ENCODE peak calls at places on chromosomes 4 and X, in nine cellular contexts. H is astrocyte of the spinal cord, Y is PC-9, U is SK-N-SH, Z is fibroblast of pulmonary artery, N is coronary artery, M is HCT116, F is HFF-Myc, D is thoracic aorta. K is an unnamed sample.

GRCh38 chr4:42732776-42733175 is 75.9 kb upstream of the ATP8A1 start:
- DNase-seq in H (no peak), Y (no peak), U (no peak), Z (no peak), N (no peak), M (no peak), F (no peak), D (no peak), K (no peak)

GRCh38 chr4:112940364-112940763 is 109.1 kb upstream of the ANK2 start:
- DNase-seq in H (no peak), Y (no peak), U (peak), Z (no peak), N (no peak), M (no peak), F (no peak), D (no peak), K (no peak)

GRCh38 chr4:94253036-94253435 is 45.4 kb downstream of the SMARCAD1 start:
- DNase-seq in H (peak), Y (no peak), U (no peak), Z (peak), N (no peak), M (peak), F (no peak), D (no peak), K (no peak)

GRCh38 chr4:52750819-52751348 is 341 bp downstream of the ERVMER34-1 start:
- DNase-seq in H (no peak), Y (no peak), U (no peak), Z (peak), N (no peak), M (peak), F (no peak), D (no peak), K (peak)

GRCh38 chr4:6474053-6474568 is 1.7 kb upstream of the PPP2R2C start:
- DNase-seq in H (no peak), Y (no peak), U (peak), Z (no peak), N (peak), M (no peak), F (no peak), D (no peak), K (peak)

GRCh38 chrX:50471390-50471789 is 765 bp upstream of the DGKK start:
- DNase-seq in H (no peak), Y (no peak), U (peak), Z (no peak), N (no peak), M (no peak), F (no peak), D (no peak), K (no peak)

GRCh38 chrX:141960573-141960972 is 56.9 kb downstream of the MAGEC1 start:
- DNase-seq in H (no peak), Y (no peak), U (no peak), Z (no peak), N (no peak), M (no peak), F (no peak), D (no peak), K (no peak)

GRCh38 chr4:105451346-105451745 is 22.5 kb downstream of the PPA2 start:
- DNase-seq in H (no peak), Y (no peak), U (no peak), Z (no peak), N (no peak), M (no peak), F (no peak), D (no peak), K (no peak)

GRCh38 chrX:143757375-143757774 is 36.8 kb upstream of the SPANXN2 start:
- DNase-seq in H (no peak), Y (no peak), U (peak), Z (no peak), N (no peak), M (no peak), F (no peak), D (no peak), K (no peak)

GRCh38 chrX:136491832-136492231 is 4.1 kb downstream of the BRS3 start:
- DNase-seq in H (no peak), Y (no peak), U (no peak), Z (no peak), N (no peak), M (no peak), F (no peak), D (no peak), K (no peak)
- TF ChIP-seq CTCF in H (no peak), Y (no peak), U (no peak), Z (no peak), N (no peak), M (no peak), F (no peak), D (no peak), K (no peak)

GRCh38 chrX:132022115-132022862 is 813 bp upstream of the STK26 start:
- DNase-seq in H (peak), Y (no peak), U (peak), Z (no peak), N (no peak), M (no peak), F (no peak), D (no peak), K (no peak)
- TF ChIP-seq CTCF in H (peak), Y (peak), U (peak), Z (peak), N (no peak), M (peak), F (peak), D (no peak), K (peak)

DNA sequence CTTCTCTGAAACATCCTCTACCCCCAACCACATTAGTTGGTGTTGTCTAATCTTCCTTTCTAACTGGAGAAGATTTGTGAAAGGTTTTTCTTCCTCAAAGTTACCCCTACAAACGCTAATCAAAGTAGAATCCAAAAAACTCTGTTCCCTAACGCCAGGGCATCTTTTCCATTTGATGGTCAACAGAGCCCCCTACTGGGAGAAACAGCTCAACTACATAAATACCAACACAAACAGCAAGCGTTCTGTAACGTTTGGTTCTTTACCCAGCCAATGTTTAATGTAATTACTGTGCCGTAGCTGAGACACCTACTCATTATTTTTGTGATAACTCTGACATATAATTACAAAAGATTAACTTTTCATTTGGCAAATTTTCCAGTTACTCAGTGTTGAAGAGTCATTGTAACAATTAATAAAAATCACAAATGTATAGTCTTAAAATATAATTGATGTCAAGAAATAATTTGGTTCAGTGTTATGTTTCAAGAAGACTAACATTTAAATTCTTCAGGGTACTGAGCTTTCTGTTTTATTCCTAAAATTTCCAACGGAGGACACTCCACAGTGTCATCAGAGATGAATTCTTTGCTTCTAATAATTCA is 94.9 kb upstream of the TBC1D9 start:
- DNase-seq in H (peak), Y (peak), U (peak), Z (peak), N (no peak), M (peak), F (peak), D (no peak), K (peak)
- TF ChIP-seq CTCF in H (peak), Y (peak), U (peak), Z (peak), N (peak), M (peak), F (peak), D (peak), K (peak)

DNA sequence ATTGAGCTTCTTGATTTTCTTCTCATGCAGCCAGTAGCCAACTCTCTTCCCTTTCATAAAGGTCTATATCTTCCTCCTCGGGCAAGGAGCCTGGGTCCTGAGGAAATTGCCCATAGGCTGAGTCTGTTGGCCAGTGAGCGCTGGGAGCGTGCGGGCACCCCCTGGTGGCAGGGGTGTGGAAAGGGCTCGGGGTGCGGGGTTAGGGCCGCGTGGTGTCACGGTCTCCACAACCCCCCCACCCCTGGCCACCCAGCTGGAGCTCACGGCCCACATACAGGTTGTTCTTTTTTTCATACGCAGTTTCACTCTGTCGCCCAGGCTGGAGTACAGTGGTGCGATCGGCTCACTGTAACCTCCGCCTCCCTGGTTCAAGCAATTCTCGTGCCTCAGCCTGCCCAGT is 13.1 kb downstream of the RBM10 start:
- DNase-seq in H (no peak), Y (no peak), U (peak), Z (no peak), N (no peak), M (no peak), F (no peak), D (no peak), K (no peak)
- TF ChIP-seq CTCF in H (no peak), Y (no peak), U (peak), Z (no peak), N (no peak), M (peak), F (no peak), D (no peak), K (no peak)

GRCh38 chr4:68576272-68577100 is at the start of gene UGT2B17:
- DNase-seq in H (no peak), Y (no peak), U (no peak), Z (no peak), N (no peak), M (no peak), F (no peak), D (no peak), K (no peak)

GRCh38 chr4:68582339-68582717 is 6.2 kb upstream of the UGT2B17 start:
- DNase-seq in H (no peak), Y (no peak), U (no peak), Z (no peak), N (no peak), M (no peak), F (no peak), D (no peak), K (no peak)

GRCh38 chr4:68575081-68575480 is 1.0 kb downstream of the UGT2B17 start:
- DNase-seq in H (no peak), Y (no peak), U (no peak), Z (no peak), N (no peak), M (no peak), F (no peak), D (no peak), K (no peak)

GRCh38 chr4:68581382-68582338 is 5.5 kb upstream of the UGT2B17 start:
- DNase-seq in H (no peak), Y (no peak), U (no peak), Z (no peak), N (no peak), M (no peak), F (no peak), D (no peak), K (no peak)

GRCh38 chr4:68577590-68577989 is 1.5 kb upstream of the UGT2B17 start:
- DNase-seq in H (no peak), Y (no peak), U (no peak), Z (no peak), N (no peak), M (no peak), F (no peak), D (no peak), K (no peak)
- TF ChIP-seq CTCF in H (no peak), Y (no peak), U (no peak), Z (no peak), N (no peak), M (peak), F (no peak), D (no peak), K (no peak)

GRCh38 chrX:134601240-134601639 is 57.0 kb downstream of the PLAC1 start:
- DNase-seq in H (peak), Y (no peak), U (no peak), Z (peak), N (no peak), M (no peak), F (no peak), D (no peak), K (no peak)

GRCh38 chrX:134604701-134605271 is 53.5 kb downstream of the PLAC1 start:
- DNase-seq in H (no peak), Y (no peak), U (no peak), Z (peak), N (no peak), M (peak), F (no peak), D (no peak), K (peak)

GRCh38 chrX:134602410-134602809 is 55.9 kb downstream of the PLAC1 start:
- DNase-seq in H (no peak), Y (no peak), U (no peak), Z (no peak), N (no peak), M (no peak), F (no peak), D (no peak), K (no peak)

GRCh38 chrX:134600714-134601113 is 57.6 kb downstream of the PLAC1 start:
- DNase-seq in H (peak), Y (no peak), U (no peak), Z (peak), N (no peak), M (peak), F (no peak), D (no peak), K (no peak)

DNA sequence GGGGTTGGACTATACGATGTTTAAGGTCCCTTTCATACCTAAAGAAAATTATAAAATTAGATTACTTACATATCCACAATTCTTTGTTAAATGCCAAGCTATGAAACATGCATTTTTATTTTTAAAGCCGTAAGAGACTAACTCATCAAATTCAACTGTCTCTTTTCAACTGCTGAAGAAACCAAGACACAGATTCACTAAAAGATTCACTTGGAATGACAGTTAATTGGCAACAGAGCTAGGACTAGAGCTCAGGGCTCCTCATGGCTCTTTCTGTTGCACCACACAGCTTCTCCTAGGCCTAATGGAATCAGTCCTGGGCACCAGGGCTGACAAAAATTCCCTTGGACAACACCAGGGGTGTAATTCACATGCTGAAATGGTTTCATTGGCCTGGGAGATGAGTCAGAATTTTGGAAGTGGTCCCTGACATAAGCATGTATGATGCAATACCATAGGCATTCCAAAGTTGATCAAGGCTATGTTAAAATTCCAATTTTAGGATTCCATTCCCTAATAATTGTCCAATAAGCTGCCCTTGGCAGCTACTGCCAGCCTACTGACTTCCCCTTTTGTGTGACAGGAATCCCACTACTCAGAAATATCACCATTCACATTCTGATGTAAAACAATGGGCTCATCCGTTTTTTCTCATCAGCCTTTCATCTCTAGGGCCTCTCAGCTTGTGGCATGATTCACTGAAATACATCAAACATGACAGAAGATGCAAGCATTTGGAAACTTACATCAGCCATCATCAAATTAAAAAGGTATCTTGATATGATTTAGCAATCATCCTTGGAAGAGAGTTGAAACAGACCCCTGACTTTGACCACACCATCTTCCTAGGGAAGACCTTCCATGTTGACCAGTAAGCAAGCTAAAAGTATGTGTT is 54.2 kb downstream of the PLAC1 start:
- DNase-seq in H (peak), Y (no peak), U (no peak), Z (peak), N (no peak), M (peak), F (peak), D (no peak), K (no peak)
- TF ChIP-seq CTCF in H (peak), Y (peak), U (peak), Z (peak), N (no peak), M (peak), F (peak), D (no peak), K (no peak)

GRCh38 chr4:166577639-166578038 is 656.7 kb downstream of the SPOCK3 start:
- DNase-seq in H (no peak), Y (no peak), U (no peak), Z (no peak), N (no peak), M (no peak), F (no peak), D (no peak), K (no peak)
- TF ChIP-seq CTCF in H (no peak), Y (no peak), U (no peak), Z (no peak), N (no peak), M (no peak), F (no peak), D (no peak), K (no peak)

DNA sequence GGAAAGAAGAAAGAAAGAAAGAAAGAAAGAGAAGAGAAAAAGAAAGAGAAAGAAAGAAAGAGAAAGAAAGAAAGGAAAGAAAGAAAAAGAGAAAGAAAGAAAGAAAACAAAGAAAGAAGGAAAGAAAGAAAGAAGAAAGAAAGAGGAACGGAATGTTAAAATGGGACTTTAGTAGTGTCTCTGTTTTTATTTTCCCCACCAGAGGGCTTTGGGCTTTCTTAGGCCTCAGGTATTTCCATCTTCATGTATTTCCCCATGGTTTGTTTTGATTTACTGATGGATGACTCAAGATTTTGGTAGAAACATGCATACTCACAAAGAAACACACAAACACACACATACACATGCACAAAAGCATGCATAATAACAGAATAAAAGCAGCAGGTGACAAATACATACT is 181.2 kb downstream of the AFF2 start:
- DNase-seq in H (no peak), Y (no peak), U (no peak), Z (no peak), N (no peak), M (no peak), F (no peak), D (no peak), K (no peak)
- TF ChIP-seq CTCF in H (no peak), Y (peak), U (no peak), Z (peak), N (no peak), M (no peak), F (no peak), D (no peak), K (no peak)

GRCh38 chr4:17142232-17142711 is 243.8 kb upstream of the LDB2 start:
- DNase-seq in H (peak), Y (no peak), U (no peak), Z (peak), N (no peak), M (no peak), F (peak), D (no peak), K (no peak)
- TF ChIP-seq CTCF in H (no peak), Y (no peak), U (no peak), Z (no peak), N (no peak), M (no peak), F (no peak), D (no peak), K (no peak)